ENCODE peak calls at places on chromosomes 4 and X, in six cellular contexts. Q, S, O, K, X and F are unnamed samples.

GRCh38 chrX:124086411-124086810 is 124.9 kb downstream of the STAG2 start:
- DNase-seq in Q (no peak), S (no peak), O (no peak), K (no peak), X (no peak), F (no peak)

GRCh38 chr4:186669159-186669720 is 54.4 kb downstream of the FAT1 start:
- DNase-seq in Q (peak; percentile 38), S (peak; percentile 21), O (peak; percentile 27), K (peak; percentile 50), X (no peak), F (peak; percentile 7)

GRCh38 chrX:7709845-7710244 is 133.1 kb upstream of the VCX start:
- DNase-seq in Q (no peak), S (no peak), O (no peak), K (no peak), X (no peak), F (no peak)

GRCh38 chrX:80879143-80879542 is 69.5 kb upstream of the BRWD3 start:
- DNase-seq in Q (no peak), S (no peak), O (no peak), K (no peak), X (no peak), F (peak; percentile 1)

GRCh38 chr4:173334891-173335754 is 965 bp upstream of the HMGB2 start:
- DNase-seq in Q (peak; percentile 87), S (peak; percentile 94), O (peak; percentile 72), K (peak; percentile 83), X (peak; percentile 39), F (peak; percentile 92)

GRCh38 chrX:45083314-45083713 is 117.4 kb downstream of the DIPK2B start:
- DNase-seq in Q (no peak), S (no peak), O (peak; percentile 65), K (no peak), X (no peak), F (peak; percentile 8)

GRCh38 chr4:41189669-41190068 is 24.7 kb downstream of the APBB2 start:
- DNase-seq in Q (no peak), S (no peak), O (no peak), K (no peak), X (no peak), F (no peak)

GRCh38 chrX:115344885-115345653 is 55.6 kb downstream of the LUZP4 start:
- DNase-seq in Q (peak; percentile 91), S (no peak), O (peak; percentile 94), K (peak; percentile 91), X (no peak), F (no peak)

GRCh38 chrX:71118985-71119535 is 664 bp downstream of the MED12 start:
- DNase-seq in Q (no peak), S (no peak), O (peak; percentile 63), K (no peak), X (no peak), F (no peak)

GRCh38 chr4:27318740-27319139 is 458.1 kb downstream of the STIM2 start:
- DNase-seq in Q (peak; percentile 15), S (peak; percentile 45), O (no peak), K (peak; percentile 22), X (peak; percentile 2), F (peak; percentile 56)

GRCh38 chr4:158496030-158496741 is 25.5 kb upstream of the RXFP1 start:
- DNase-seq in Q (peak; percentile 15), S (peak; percentile 62), O (peak; percentile 57), K (peak; percentile 10), X (no peak), F (peak; percentile 46)

GRCh38 chr4:140005699-140006098 is 148.3 kb downstream of the MAML3 start:
- DNase-seq in Q (no peak), S (no peak), O (peak; percentile 34), K (no peak), X (no peak), F (no peak)

GRCh38 chr4:123466080-123466785 is 69.6 kb downstream of the SPRY1 start:
- DNase-seq in Q (no peak), S (no peak), O (no peak), K (no peak), X (no peak), F (no peak)

GRCh38 chr4:138898282-138898681 is 117.3 kb upstream of the NOCT start:
- DNase-seq in Q (no peak), S (no peak), O (no peak), K (no peak), X (no peak), F (no peak)

GRCh38 chrX:87525771-87526229 is 8.2 kb downstream of the KLHL4 start:
- DNase-seq in Q (peak; percentile 63), S (peak; percentile 18), O (peak; percentile 47), K (no peak), X (no peak), F (peak; percentile 1)

GRCh38 chr4:176300565-176300964 is 19.2 kb upstream of the SPCS3 start:
- DNase-seq in Q (no peak), S (no peak), O (no peak), K (no peak), X (no peak), F (no peak)

GRCh38 chr4:132592340-132592739 is 556.8 kb upstream of the PCDH10 start:
- DNase-seq in Q (no peak), S (no peak), O (no peak), K (peak; percentile 16), X (no peak), F (no peak)
- TF ChIP-seq MYC in Q (no peak), S (no peak), O (no peak), K (no peak), X (no peak), F (no peak)

GRCh38 chr4:104491396-104491821 is 3.3 kb downstream of the CXXC4 start:
- DNase-seq in Q (peak; percentile 37), S (peak; percentile 60), O (no peak), K (no peak), X (no peak), F (peak; percentile 54)
- H3K4me3 ChIP-seq in Q (peak overlapping the region; percentile 79), S (peak overlapping the region; percentile 40), O (peak overlapping the region; percentile 50), K (peak overlapping the region; percentile 21), X (peak overlapping the region; percentile 84), F (no peak overlapping the region)

GRCh38 chr4:124903995-124904722 is 191.6 kb upstream of the ANKRD50 start:
- DNase-seq in Q (peak; percentile 5), S (no peak), O (peak; percentile 87), K (no peak), X (no peak), F (no peak)
- TF ChIP-seq MYC in Q (no peak), S (no peak), O (no peak), K (no peak), X (no peak), F (no peak)

GRCh38 chr4:153152453-153153338 is 51.5 kb upstream of the TRIM2 start:
- DNase-seq in Q (no peak), S (peak; percentile 6), O (peak; percentile 40), K (no peak), X (no peak), F (peak; percentile 66)

GRCh38 chr4:153153339-153153851 is 50.8 kb upstream of the TRIM2 start:
- DNase-seq in Q (peak; percentile 52), S (peak; percentile 8), O (peak; percentile 27), K (no peak), X (no peak), F (peak; percentile 55)

GRCh38 chr4:153151535-153152452 is 52.4 kb upstream of the TRIM2 start:
- DNase-seq in Q (peak; percentile 25), S (no peak), O (peak; percentile 13), K (no peak), X (no peak), F (peak; percentile 71)

GRCh38 chr4:153156263-153156662 is 48.0 kb upstream of the TRIM2 start:
- DNase-seq in Q (no peak), S (peak; percentile 52), O (no peak), K (no peak), X (no peak), F (peak; percentile 80)

DNA sequence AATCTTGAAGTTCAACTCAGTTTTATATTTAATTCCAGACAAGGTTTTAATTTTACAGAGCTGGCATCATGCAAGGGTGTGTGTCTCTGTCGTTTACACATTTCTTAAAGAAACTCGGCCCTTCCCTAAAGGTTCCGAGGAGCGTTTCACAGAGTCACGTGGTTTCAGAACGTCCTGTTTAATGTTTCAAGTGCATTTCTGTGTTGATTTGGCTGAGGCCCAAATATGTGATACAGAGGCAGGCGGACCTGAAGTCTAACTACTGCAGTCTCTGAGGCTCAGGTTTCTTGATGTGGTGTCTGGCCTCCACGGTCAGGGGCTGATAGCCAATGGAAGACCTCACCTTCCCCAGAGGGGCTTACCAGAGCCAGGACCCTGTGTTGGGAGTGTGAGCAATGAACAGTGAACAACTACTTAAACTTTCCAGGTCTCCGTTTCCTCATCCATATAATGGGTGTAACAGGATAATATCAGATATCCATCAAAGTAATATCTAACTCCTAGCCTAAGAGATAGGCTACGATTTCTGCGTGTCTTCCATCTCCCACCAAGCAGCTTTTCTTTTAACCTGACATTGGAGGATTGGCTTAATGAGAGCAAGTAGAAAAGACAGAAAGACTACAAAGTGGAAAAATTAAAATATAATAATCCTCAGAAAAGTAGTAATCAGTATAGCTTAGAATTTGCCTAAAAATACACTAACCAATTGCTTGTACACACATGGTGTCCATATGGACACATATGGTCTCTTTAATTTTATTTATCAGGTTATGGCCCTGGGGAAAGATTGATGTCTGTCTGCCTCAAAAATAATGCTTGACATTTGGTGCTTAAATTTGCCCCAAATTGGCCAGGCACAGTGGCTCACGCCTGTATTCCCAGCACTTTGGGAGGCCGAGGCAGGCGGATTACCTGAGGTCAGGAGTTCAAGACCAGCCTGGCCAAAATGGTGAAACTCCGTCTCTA is 50.0 kb upstream of the TRIM2 start:
- DNase-seq in Q (peak; percentile 43), S (no peak), O (peak; percentile 57), K (no peak), X (no peak), F (no peak)
- H3K4me3 ChIP-seq in Q (peak overlapping the region; percentile 55), S (no peak overlapping the region), O (peak overlapping the region; percentile 63), K (peak overlapping the region; percentile 31), X (no peak overlapping the region), F (no peak overlapping the region)

GRCh38 chr4:121697626-121698025 is 846 bp upstream of the ANXA5 start:
- DNase-seq in Q (no peak), S (no peak), O (no peak), K (no peak), X (no peak), F (peak; percentile 9)

GRCh38 chr4:121693450-121693849 is 3.3 kb downstream of the ANXA5 start:
- DNase-seq in Q (no peak), S (no peak), O (no peak), K (no peak), X (no peak), F (no peak)

GRCh38 chr4:121696641-121697461 is at the start of gene ANXA5:
- DNase-seq in Q (peak; percentile 81), S (peak; percentile 91), O (peak; percentile 88), K (peak; percentile 63), X (no peak), F (peak; percentile 86)

GRCh38 chr4:121698119-121698732 is 1.4 kb upstream of the ANXA5 start:
- DNase-seq in Q (no peak), S (no peak), O (no peak), K (no peak), X (no peak), F (peak; percentile 28)

GRCh38 chr4:121696140-121696640 is 590 bp downstream of the ANXA5 start:
- DNase-seq in Q (peak; percentile 63), S (peak; percentile 60), O (peak; percentile 69), K (peak; percentile 39), X (no peak), F (peak; percentile 50)
- TF ChIP-seq MYC in Q (no peak), S (no peak), O (no peak), K (no peak), X (no peak), F (no peak)

GRCh38 chr4:109301691-109302365 is 630 bp downstream of the COL25A1 start:
- DNase-seq in Q (no peak), S (no peak), O (no peak), K (no peak), X (no peak), F (no peak)
- H3K4me3 ChIP-seq in Q (peak overlapping the region; percentile 44), S (no peak overlapping the region), O (peak overlapping the region; percentile 75), K (no peak overlapping the region), X (no peak overlapping the region), F (no peak overlapping the region)